ENCODE peak calls at places on chromosomes 3 and 15, in seven cellular contexts. Q is astrocyte, X is SK-N-SH, W is left ventricle myocardium inferior, M is dorsolateral prefrontal cortex, Y is mammary epithelial cell, S is cardiac muscle cell. C is an unnamed sample.

GRCh38 chr15:57610130-57610529 is 18.4 kb downstream of the MYZAP start:
- DNase-seq in X (no peak), Y (peak; percentile 32), Q (peak; percentile 44), W (peak; percentile 73), M (no peak), S (no peak), C (peak; percentile 83)

GRCh38 chr3:192835818-192836468 is 81.7 kb downstream of the MB21D2 start:
- DNase-seq in X (no peak), Q (peak; percentile 84), M (no peak), W (peak; percentile 54), S (no peak), Y (no peak), C (peak; percentile 73)

GRCh38 chr15:31435256-31435781 is 108.7 kb downstream of the KLF13 start:
- DNase-seq in W (peak; percentile 83), X (peak; percentile 91), S (peak; percentile 91), M (peak; percentile 68), Y (peak; percentile 28), Q (peak; percentile 49), C (peak; percentile 89)

GRCh38 chr3:132064114-132064513 is 29.3 kb upstream of the CPNE4 start:
- DNase-seq in Y (no peak), W (no peak), X (no peak), S (peak; percentile 8), M (no peak), Q (no peak), C (no peak)

GRCh38 chr15:88032787-88033186 is 223.8 kb downstream of the NTRK3 start:
- DNase-seq in Q (peak; percentile 12), X (no peak), Y (peak; percentile 12), M (no peak), W (no peak), S (no peak), C (peak; percentile 8)

GRCh38 chr15:68025860-68026424 is 28.2 kb upstream of the PIAS1 start:
- DNase-seq in Y (no peak), S (peak; percentile 31), X (no peak), M (no peak), W (no peak), Q (peak; percentile 65), C (no peak)

GRCh38 chr3:11059090-11059798 is 66.7 kb downstream of the SLC6A1 start:
- DNase-seq in Y (peak; percentile 57), X (peak; percentile 83), M (peak; percentile 55), W (peak; percentile 31), Q (peak; percentile 41), S (peak; percentile 79), C (peak; percentile 65)

GRCh38 chr3:72665701-72666443 is 182.4 kb downstream of the SHQ1 start:
- DNase-seq in Y (peak; percentile 21), X (peak; percentile 82), W (no peak), Q (no peak), M (no peak), S (peak; percentile 52), C (peak; percentile 46)

GRCh38 chr3:31848163-31848848 is 132.8 kb downstream of the OSBPL10 start:
- DNase-seq in M (no peak), S (no peak), Q (no peak), Y (no peak), W (no peak), X (no peak), C (no peak)

GRCh38 chr3:195386739-195387138 is 56.1 kb downstream of the ACAP2 start:
- DNase-seq in M (no peak), Q (no peak), W (no peak), S (no peak), X (no peak), Y (no peak), C (no peak)

GRCh38 chr15:43702174-43702573 is 8.5 kb downstream of the CKMT1A start:
- DNase-seq in S (no peak), Y (no peak), X (no peak), M (peak; percentile 62), W (no peak), Q (no peak), C (no peak)

GRCh38 chr3:62169871-62170660 is 203.3 kb downstream of the FEZF2 start:
- DNase-seq in S (no peak), Q (peak; percentile 74), Y (peak; percentile 14), X (no peak), W (no peak), M (no peak), C (no peak)

GRCh38 chr3:127857270-127857801 is 35.0 kb upstream of the MGLL start:
- DNase-seq in Q (no peak), S (no peak), Y (no peak), W (no peak), M (no peak), X (peak; percentile 42), C (peak; percentile 9)

GRCh38 chr3:69339766-69340165 is 46.1 kb downstream of the FRMD4B start:
- DNase-seq in X (no peak), Y (no peak), S (no peak), M (no peak), Q (no peak), W (peak; percentile 36), C (no peak)

GRCh38 chr3:50609071-50609742 is 2.4 kb downstream of the CISH start:
- DNase-seq in Q (no peak), Y (no peak), M (no peak), X (no peak), W (no peak), S (no peak), C (no peak)
- H3K4me3 ChIP-seq in Q (no peak overlapping the region), Y (no peak overlapping the region), M (no peak overlapping the region), X (no peak overlapping the region), W (peak overlapping the region; percentile 81), S (no peak overlapping the region), C (no peak overlapping the region)

GRCh38 chr3:46942079-46942478 is 34.5 kb downstream of the CCDC12 start:
- DNase-seq in X (no peak), M (no peak), S (no peak), Q (no peak), W (no peak), Y (no peak), C (no peak)
- TF ChIP-seq CTCF in X (no peak), M (no peak), S (no peak), Q (no peak), W (no peak), Y (no peak), C (no peak)

GRCh38 chr3:134251731-134252391 is 1.2 kb upstream of the RYK start:
- DNase-seq in M (no peak), S (peak; percentile 85), Y (no peak), W (peak; percentile 42), Q (no peak), X (peak; percentile 16), C (no peak)
- H3K4me3 ChIP-seq in M (no peak overlapping the region), S (no peak overlapping the region), Y (no peak overlapping the region), W (peak overlapping the region; percentile 29), Q (no peak overlapping the region), X (no peak overlapping the region), C (no peak overlapping the region)

GRCh38 chr15:86115138-86115801 is 35.6 kb downstream of the AGBL1 start:
- DNase-seq in W (no peak), Y (no peak), X (no peak), S (no peak), Q (peak; percentile 5), M (no peak), C (no peak)
- TF ChIP-seq CTCF in W (peak; percentile 40), Y (peak; percentile 45), X (peak; percentile 83), S (no peak), Q (peak; percentile 28), M (no peak), C (no peak)